ENCODE peak calls at places on chromosomes 6 and 20, in five cellular contexts. One of them, this sample, is unnamed. For H3K36me3, the result is how much of the 10 kb centered on the place peaks cover.

GRCh38 chr6:116229287-116229913 is 24.5 kb downstream of the TSPYL4 start:
- DNase-seq in breast epithelium: peak
- DNase-seq in heart right ventricle: peak
- DNase-seq in left lung: no peak
- DNase-seq in kidney epithelial cell: peak
- DNase-seq in this sample: no peak

GRCh38 chr20:35953411-35954199 is 697 bp downstream of the SCAND1 start:
- DNase-seq in breast epithelium: peak
- DNase-seq in heart right ventricle: peak
- DNase-seq in left lung: peak
- DNase-seq in kidney epithelial cell: no peak
- DNase-seq in this sample: peak

GRCh38 chr6:27518881-27519795 is 46.2 kb upstream of the ZNF184 start:
- DNase-seq in breast epithelium: peak
- DNase-seq in heart right ventricle: peak
- DNase-seq in left lung: peak
- DNase-seq in kidney epithelial cell: peak
- DNase-seq in this sample: peak

GRCh38 chr6:45595010-45595851 is 217.5 kb upstream of the SUPT3H start:
- DNase-seq in breast epithelium: no peak
- DNase-seq in heart right ventricle: no peak
- DNase-seq in left lung: no peak
- DNase-seq in kidney epithelial cell: no peak
- DNase-seq in this sample: no peak

GRCh38 chr6:25061289-25061945 is 125.7 kb upstream of the RIPOR2 start:
- DNase-seq in breast epithelium: no peak
- DNase-seq in heart right ventricle: peak
- DNase-seq in left lung: no peak
- DNase-seq in kidney epithelial cell: no peak
- DNase-seq in this sample: no peak

GRCh38 chr6:159610881-159611280 is 82.2 kb downstream of the SOD2 start:
- DNase-seq in breast epithelium: no peak
- DNase-seq in heart right ventricle: no peak
- DNase-seq in left lung: no peak
- DNase-seq in kidney epithelial cell: no peak
- DNase-seq in this sample: no peak

GRCh38 chr6:25219147-25219546 is 60.0 kb upstream of the CARMIL1 start:
- DNase-seq in breast epithelium: no peak
- DNase-seq in heart right ventricle: no peak
- DNase-seq in left lung: no peak
- DNase-seq in kidney epithelial cell: no peak
- DNase-seq in this sample: no peak

GRCh38 chr6:79296211-79296610 is 61.7 kb upstream of the HMGN3 start:
- DNase-seq in breast epithelium: no peak
- DNase-seq in heart right ventricle: no peak
- DNase-seq in left lung: no peak
- DNase-seq in kidney epithelial cell: no peak
- DNase-seq in this sample: no peak

GRCh38 chr6:139540276-139540675 is 165.8 kb upstream of the CITED2 start:
- DNase-seq in breast epithelium: no peak
- DNase-seq in heart right ventricle: no peak
- DNase-seq in left lung: no peak
- DNase-seq in kidney epithelial cell: no peak
- DNase-seq in this sample: no peak

GRCh38 chr20:4328541-4328940 is 313.2 kb upstream of the RNF24 start:
- DNase-seq in breast epithelium: no peak
- DNase-seq in heart right ventricle: no peak
- DNase-seq in left lung: no peak
- DNase-seq in kidney epithelial cell: no peak
- DNase-seq in this sample: no peak

GRCh38 chr6:158327216-158327615 is 15.0 kb downstream of the TULP4 start:
- DNase-seq in breast epithelium: no peak
- DNase-seq in heart right ventricle: no peak
- DNase-seq in left lung: no peak
- DNase-seq in kidney epithelial cell: no peak
- DNase-seq in this sample: no peak

GRCh38 chr20:23151885-23152284 is 65.8 kb upstream of the CD93 start:
- DNase-seq in breast epithelium: no peak
- DNase-seq in heart right ventricle: no peak
- DNase-seq in left lung: no peak
- DNase-seq in kidney epithelial cell: no peak
- DNase-seq in this sample: no peak

GRCh38 chr20:46081074-46081473 is 8.7 kb downstream of the NCOA5 start:
- DNase-seq in breast epithelium: no peak
- DNase-seq in heart right ventricle: no peak
- DNase-seq in left lung: no peak
- DNase-seq in kidney epithelial cell: no peak
- DNase-seq in this sample: no peak

GRCh38 chr6:7630792-7631191 is 40.8 kb downstream of the SNRNP48 start:
- DNase-seq in breast epithelium: no peak
- DNase-seq in heart right ventricle: no peak
- DNase-seq in left lung: no peak
- DNase-seq in kidney epithelial cell: no peak
- DNase-seq in this sample: no peak

GRCh38 chr6:116215414-116215813 is 38.5 kb downstream of the TSPYL4 start:
- DNase-seq in breast epithelium: no peak
- DNase-seq in heart right ventricle: no peak
- DNase-seq in left lung: no peak
- DNase-seq in kidney epithelial cell: no peak
- DNase-seq in this sample: no peak

GRCh38 chr20:2112910-2113309 is 11.3 kb downstream of the STK35 start:
- DNase-seq in breast epithelium: no peak
- DNase-seq in heart right ventricle: no peak
- DNase-seq in left lung: no peak
- DNase-seq in kidney epithelial cell: no peak
- DNase-seq in this sample: no peak

GRCh38 chr6:44800171-44800671 is 412.7 kb downstream of the CDC5L start:
- DNase-seq in breast epithelium: peak
- DNase-seq in heart right ventricle: no peak
- DNase-seq in left lung: no peak
- DNase-seq in kidney epithelial cell: peak
- DNase-seq in this sample: no peak

GRCh38 chr6:151847064-151847463 is 39.6 kb downstream of the ESR1 start:
- DNase-seq in breast epithelium: no peak
- DNase-seq in heart right ventricle: no peak
- DNase-seq in left lung: no peak
- DNase-seq in kidney epithelial cell: peak
- DNase-seq in this sample: no peak

GRCh38 chr6:149990109-149990671 is 26.4 kb downstream of the ULBP1 start:
- DNase-seq in breast epithelium: no peak
- DNase-seq in heart right ventricle: no peak
- DNase-seq in left lung: no peak
- DNase-seq in kidney epithelial cell: no peak
- DNase-seq in this sample: no peak

GRCh38 chr20:11248691-11249178 is 574.9 kb upstream of the JAG1 start:
- DNase-seq in breast epithelium: no peak
- DNase-seq in heart right ventricle: no peak
- DNase-seq in left lung: no peak
- DNase-seq in kidney epithelial cell: no peak
- DNase-seq in this sample: no peak

GRCh38 chr6:38909020-38909730 is 139.4 kb upstream of the GLP1R start:
- DNase-seq in breast epithelium: no peak
- DNase-seq in heart right ventricle: no peak
- DNase-seq in left lung: no peak
- DNase-seq in kidney epithelial cell: no peak
- DNase-seq in this sample: no peak

GRCh38 chr6:159416891-159417540 is 247.8 kb downstream of the FNDC1 start:
- DNase-seq in breast epithelium: no peak
- DNase-seq in heart right ventricle: no peak
- DNase-seq in left lung: no peak
- DNase-seq in kidney epithelial cell: no peak
- DNase-seq in this sample: no peak

GRCh38 chr6:132789398-132789780 is 9.0 kb downstream of the SLC18B1 start:
- DNase-seq in breast epithelium: no peak
- DNase-seq in heart right ventricle: no peak
- DNase-seq in left lung: no peak
- DNase-seq in kidney epithelial cell: no peak
- DNase-seq in this sample: no peak

GRCh38 chr20:50022676-50023075 is 39.9 kb downstream of the SNAI1 start:
- DNase-seq in breast epithelium: no peak
- DNase-seq in heart right ventricle: no peak
- DNase-seq in left lung: no peak
- DNase-seq in kidney epithelial cell: no peak
- DNase-seq in this sample: no peak

GRCh38 chr20:44409132-44409600 is 53.7 kb downstream of the HNF4A start:
- DNase-seq in breast epithelium: no peak
- DNase-seq in heart right ventricle: no peak
- DNase-seq in left lung: no peak
- DNase-seq in kidney epithelial cell: no peak
- DNase-seq in this sample: no peak
- H3K36me3 ChIP-seq in breast epithelium: under half
- H3K36me3 ChIP-seq in heart right ventricle: under half
- H3K36me3 ChIP-seq in left lung: under half
- H3K36me3 ChIP-seq in kidney epithelial cell: under half
- H3K36me3 ChIP-seq in this sample: under half

GRCh38 chr20:47354388-47354709 is 2.1 kb downstream of the ZMYND8 start:
- DNase-seq in breast epithelium: no peak
- DNase-seq in heart right ventricle: no peak
- DNase-seq in left lung: no peak
- DNase-seq in kidney epithelial cell: no peak
- DNase-seq in this sample: no peak

GRCh38 chr20:47353697-47354387 is 2.7 kb downstream of the ZMYND8 start:
- DNase-seq in breast epithelium: no peak
- DNase-seq in heart right ventricle: no peak
- DNase-seq in left lung: no peak
- DNase-seq in kidney epithelial cell: no peak
- DNase-seq in this sample: peak

GRCh38 chr20:47351643-47352331 is 4.7 kb downstream of the ZMYND8 start:
- DNase-seq in breast epithelium: no peak
- DNase-seq in heart right ventricle: no peak
- DNase-seq in left lung: no peak
- DNase-seq in kidney epithelial cell: no peak
- DNase-seq in this sample: peak

GRCh38 chr20:47352332-47353223 is 3.9 kb downstream of the ZMYND8 start:
- DNase-seq in breast epithelium: no peak
- DNase-seq in heart right ventricle: peak
- DNase-seq in left lung: peak
- DNase-seq in kidney epithelial cell: no peak
- DNase-seq in this sample: peak

DNA sequence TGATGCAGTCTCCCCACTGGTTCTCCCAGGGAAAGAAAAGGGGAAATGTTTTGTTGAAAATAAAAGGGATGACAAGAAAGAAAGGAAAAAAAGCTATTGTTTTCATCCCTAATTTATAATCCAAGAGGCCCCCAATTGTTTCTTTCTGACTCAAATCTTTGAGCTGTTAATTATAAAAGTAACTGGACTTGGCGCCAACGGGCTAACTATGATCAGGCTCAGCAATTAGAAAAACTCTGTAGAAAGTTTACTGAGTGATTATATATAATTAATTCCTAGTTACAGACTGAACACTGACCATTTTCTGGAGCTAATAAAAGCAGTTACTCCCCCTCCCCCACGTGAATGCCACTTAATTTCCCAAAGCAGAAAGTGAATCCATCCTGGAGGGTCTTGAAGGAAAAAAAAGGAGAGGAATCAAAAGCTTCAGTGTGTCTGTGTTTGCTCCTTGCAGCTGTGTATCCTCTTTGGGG is 3.2 kb downstream of the ZMYND8 start:
- DNase-seq in breast epithelium: no peak
- DNase-seq in heart right ventricle: no peak
- DNase-seq in left lung: no peak
- DNase-seq in kidney epithelial cell: no peak
- DNase-seq in this sample: no peak
- H3K4me3 ChIP-seq in breast epithelium: peak
- H3K4me3 ChIP-seq in heart right ventricle: peak
- H3K4me3 ChIP-seq in left lung: no peak
- H3K4me3 ChIP-seq in kidney epithelial cell: peak
- H3K4me3 ChIP-seq in this sample: peak

DNA sequence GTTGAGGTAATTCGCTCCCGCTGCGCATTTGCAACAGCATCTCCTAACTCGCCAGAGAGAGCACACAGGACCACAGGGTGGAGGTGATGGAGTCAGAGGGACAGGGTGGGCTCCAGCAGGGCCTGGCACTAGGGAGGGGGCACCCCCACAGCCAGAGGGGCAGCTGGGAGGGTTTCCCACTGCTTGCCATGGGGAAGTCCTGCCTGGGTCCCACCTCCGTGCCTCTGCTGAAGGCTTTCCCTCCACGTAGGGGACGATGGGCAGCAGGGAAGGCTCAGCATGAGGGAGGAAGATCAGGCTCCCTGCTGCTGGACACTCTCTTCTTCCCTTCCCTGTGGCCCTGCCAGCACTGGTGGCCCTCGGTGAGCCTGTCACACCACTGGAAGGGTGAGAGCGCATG is 37.2 kb downstream of the VSTM2L start:
- DNase-seq in breast epithelium: no peak
- DNase-seq in heart right ventricle: no peak
- DNase-seq in left lung: no peak
- DNase-seq in kidney epithelial cell: no peak
- DNase-seq in this sample: no peak
- H3K36me3 ChIP-seq in breast epithelium: under half
- H3K36me3 ChIP-seq in heart right ventricle: under half
- H3K36me3 ChIP-seq in left lung: under half
- H3K36me3 ChIP-seq in kidney epithelial cell: under half
- H3K36me3 ChIP-seq in this sample: under half

DNA sequence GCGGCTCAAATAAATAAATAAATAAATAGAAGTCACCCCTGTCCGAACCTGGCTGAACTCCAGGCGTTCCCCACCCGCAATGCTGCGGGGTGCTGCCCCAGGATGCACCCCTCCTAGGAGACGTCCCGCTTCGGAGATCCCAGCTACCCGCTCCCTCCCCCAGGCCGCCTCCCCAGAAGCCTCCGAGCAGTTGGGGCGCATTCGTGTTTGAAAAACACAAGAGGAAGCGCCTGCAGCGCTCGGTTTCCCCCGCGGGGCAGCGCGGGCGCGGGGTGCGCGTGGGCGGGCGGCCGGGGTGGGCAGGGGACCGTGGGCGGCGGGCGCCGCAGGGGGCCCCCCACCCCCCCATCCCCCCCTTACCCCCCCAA is 27.3 kb downstream of the SERPINB9 start:
- DNase-seq in breast epithelium: no peak
- DNase-seq in heart right ventricle: peak
- DNase-seq in left lung: peak
- DNase-seq in kidney epithelial cell: no peak
- DNase-seq in this sample: peak
- H3K4me3 ChIP-seq in breast epithelium: peak
- H3K4me3 ChIP-seq in heart right ventricle: peak
- H3K4me3 ChIP-seq in left lung: peak
- H3K4me3 ChIP-seq in kidney epithelial cell: peak
- H3K4me3 ChIP-seq in this sample: peak

This sample was measured in lower lobe of right lung.